ENCODE peak calls at places on chromosomes 6 and 20, in seven cellular contexts. V is hepatocyte, S is body of pancreas, U is lower lobe of right lung, Y is cardiac muscle cell, A is tibial artery, Z is stomach. Q is an unnamed sample. For H3K4me1, the result is how much of the 10 kb centered on the place peaks cover.

GRCh38 chr6:81761197-81761596 is 8.7 kb upstream of the TENT5A start:
- DNase-seq in Y (no peak), U (no peak), A (no peak), S (no peak), Z (no peak), V (no peak), Q (no peak)

GRCh38 chr6:1738682-1739081 is 129.0 kb downstream of the FOXC1 start:
- DNase-seq in S (no peak), A (no peak), U (no peak), Y (peak), V (no peak), Z (no peak), Q (no peak)

GRCh38 chr6:44627879-44628271 is 240.4 kb downstream of the CDC5L start:
- DNase-seq in S (no peak), V (no peak), Y (no peak), Z (no peak), U (no peak), A (no peak), Q (no peak)

GRCh38 chr20:23391707-23392310 is 29.5 kb downstream of the NAPB start:
- DNase-seq in A (no peak), V (no peak), S (no peak), Y (no peak), U (no peak), Z (no peak), Q (no peak)

GRCh38 chr20:18174906-18175683 is 37.4 kb downstream of the KAT14 start:
- DNase-seq in Y (no peak), Z (no peak), U (no peak), V (no peak), S (no peak), A (no peak), Q (no peak)

GRCh38 chr6:41372526-41373366 is 37.3 kb downstream of the NCR2 start:
- DNase-seq in A (no peak), S (no peak), Z (peak), V (no peak), U (no peak), Y (no peak), Q (no peak)

GRCh38 chr6:39829331-39829730 is 37.2 kb downstream of the DAAM2 start:
- DNase-seq in Z (no peak), A (no peak), U (no peak), S (no peak), Y (peak), V (no peak), Q (no peak)

GRCh38 chr6:90386796-90387390 is 90.2 kb upstream of the BACH2 start:
- DNase-seq in S (no peak), Y (no peak), Z (no peak), V (no peak), U (no peak), A (no peak), Q (no peak)

GRCh38 chr6:21947751-21948386 is 349.0 kb downstream of the PRL start:
- DNase-seq in Z (no peak), S (no peak), V (no peak), Y (no peak), U (no peak), A (no peak), Q (no peak)

GRCh38 chr20:43993552-43993951 is 78.9 kb downstream of the TOX2 start:
- DNase-seq in Z (no peak), S (no peak), V (no peak), Y (no peak), U (no peak), A (no peak), Q (no peak)

GRCh38 chr6:109491207-109491938 is 8.4 kb upstream of the ZBTB24 start:
- DNase-seq in A (no peak), V (peak), Y (peak), S (no peak), Z (no peak), U (no peak), Q (no peak)

GRCh38 chr6:84867521-84867920 is 103.1 kb upstream of the TBX18 start:
- DNase-seq in Y (peak), V (no peak), U (no peak), S (no peak), Z (no peak), A (no peak), Q (no peak)

GRCh38 chr6:166194885-166195860 is 27.5 kb upstream of the TBXT start:
- DNase-seq in S (no peak), V (peak), A (no peak), Z (no peak), U (no peak), Y (no peak), Q (no peak)

GRCh38 chr6:20200761-20201160 is 11.5 kb downstream of the MBOAT1 start:
- DNase-seq in V (no peak), S (peak), Y (no peak), Z (peak), U (no peak), A (no peak), Q (no peak)

GRCh38 chr6:7591770-7592169 is 1.8 kb downstream of the SNRNP48 start:
- DNase-seq in A (no peak), Z (no peak), U (no peak), Y (no peak), V (no peak), S (no peak), Q (no peak)

GRCh38 chr6:21831531-21832291 is 238.2 kb downstream of the SOX4 start:
- DNase-seq in Y (peak), S (no peak), V (no peak), A (no peak), U (no peak), Z (no peak), Q (no peak)

GRCh38 chr6:148700713-148701392 is 46.0 kb upstream of the UST start:
- DNase-seq in U (no peak), V (peak), A (no peak), Y (peak), Z (no peak), S (no peak), Q (no peak)

GRCh38 chr6:125789576-125790402 is 971 bp upstream of the NCOA7 start:
- DNase-seq in Z (peak), S (peak), V (peak), Y (peak), A (peak), U (peak), Q (peak)

GRCh38 chr6:57421503-57421902 is 104.1 kb downstream of the PRIM2 start:
- DNase-seq in Z (no peak), A (no peak), S (no peak), Y (no peak), U (no peak), V (no peak), Q (no peak)

GRCh38 chr20:25302596-25302995 is 54.7 kb downstream of the PYGB start:
- DNase-seq in Y (no peak), U (no peak), Z (no peak), A (no peak), V (no peak), S (no peak), Q (no peak)

GRCh38 chr20:48523191-48523757 is 304.5 kb downstream of the PREX1 start:
- DNase-seq in U (no peak), Z (no peak), Y (peak), A (no peak), V (peak), S (peak), Q (no peak)

GRCh38 chr6:150025201-150025917 is at the start of gene RAET1L:
- DNase-seq in Z (peak), V (peak), S (no peak), Y (peak), A (no peak), U (no peak), Q (no peak)

GRCh38 chr6:115972679-115973078 is 88.0 kb downstream of the FRK start:
- DNase-seq in V (no peak), S (no peak), A (no peak), Z (no peak), Y (peak), U (no peak), Q (no peak)

GRCh38 chr6:111553580-111553979 is 52.1 kb downstream of the TRAF3IP2 start:
- DNase-seq in Y (no peak), V (no peak), S (no peak), U (no peak), A (no peak), Z (no peak), Q (no peak)

GRCh38 chr6:111551521-111552231 is 54.0 kb downstream of the TRAF3IP2 start:
- DNase-seq in A (no peak), Y (no peak), V (peak), Z (peak), S (peak), U (peak), Q (peak)

GRCh38 chr6:111550953-111551352 is 54.7 kb downstream of the TRAF3IP2 start:
- DNase-seq in Y (no peak), U (no peak), V (no peak), Z (no peak), A (no peak), S (no peak), Q (no peak)

GRCh38 chr6:111552999-111553398 is 52.7 kb downstream of the TRAF3IP2 start:
- DNase-seq in V (no peak), S (no peak), A (no peak), Z (peak), Y (no peak), U (no peak), Q (no peak)

DNA sequence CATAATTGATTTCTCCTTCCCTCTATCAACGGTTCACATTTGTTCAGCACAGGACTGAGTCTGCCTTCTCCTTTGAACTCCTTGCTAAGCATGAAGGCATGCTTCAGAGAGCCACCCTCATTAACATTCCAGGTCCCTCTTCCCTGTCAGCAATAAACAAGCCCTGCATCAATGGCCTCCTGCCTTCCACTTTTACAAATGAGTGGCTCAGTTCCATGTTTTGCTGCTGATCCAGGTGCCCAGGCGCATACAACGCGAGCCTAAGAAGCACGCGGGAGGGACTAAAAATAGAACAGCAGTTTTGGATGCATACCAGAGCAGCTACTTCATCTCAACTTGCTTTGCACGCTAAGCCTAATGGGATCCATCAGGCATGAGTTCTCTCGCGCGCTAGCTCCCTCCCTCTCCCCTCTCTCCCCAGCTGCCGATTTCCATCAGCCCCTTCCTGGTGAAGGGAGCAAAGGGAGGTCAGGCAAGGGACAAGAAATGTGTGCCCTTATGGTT is 53.4 kb downstream of the TRAF3IP2 start:
- DNase-seq in A (peak), S (peak), Z (peak), U (no peak), V (peak), Y (peak), Q (peak)
- H3K4me1 ChIP-seq in A (under half), S (half or more), Z (half or more), U (under half), V (under half), Y (under half), Q (under half)

GRCh38 chr6:38142178-38142902 is 322.8 kb downstream of the ZFAND3 start:
- DNase-seq in A (no peak), V (no peak), Z (no peak), Y (no peak), S (no peak), U (no peak), Q (no peak)

GRCh38 chr6:38146021-38146657 is 326.6 kb downstream of the ZFAND3 start:
- DNase-seq in V (no peak), A (no peak), Z (no peak), U (no peak), Y (no peak), S (no peak), Q (no peak)

GRCh38 chr6:38146658-38147027 is 327.1 kb downstream of the ZFAND3 start:
- DNase-seq in U (no peak), Y (no peak), A (no peak), Z (no peak), S (no peak), V (no peak), Q (no peak)

GRCh38 chr6:38143191-38144154 is 323.9 kb downstream of the ZFAND3 start:
- DNase-seq in S (no peak), U (no peak), V (no peak), Z (no peak), A (no peak), Y (no peak), Q (no peak)

GRCh38 chr6:38144365-38144764 is 324.8 kb downstream of the ZFAND3 start:
- DNase-seq in Z (no peak), U (no peak), A (no peak), V (no peak), S (no peak), Y (no peak), Q (no peak)
- TF ChIP-seq CTCF in Z (no peak), U (no peak), A (no peak), V (no peak), S (no peak), Y (no peak), Q (no peak)

GRCh38 chr6:33692760-33693158 is 18.7 kb downstream of the UQCC2 start:
- DNase-seq in Y (peak), U (peak), A (no peak), V (no peak), S (no peak), Z (peak), Q (no peak)
- H3K4me1 ChIP-seq in Y (half or more), U (half or more), A (under half), V (under half), S (under half), Z (under half), Q (half or more)

GRCh38 chr6:32168350-32168749 is 4.0 kb downstream of the EGFL8 start:
- DNase-seq in Z (no peak), S (no peak), U (no peak), A (no peak), V (no peak), Y (no peak), Q (no peak)
- TF ChIP-seq CTCF in Z (no peak), S (no peak), U (no peak), A (no peak), V (no peak), Y (no peak), Q (no peak)

GRCh38 chr6:63808576-63808975 is 173.0 kb downstream of the PHF3 start:
- DNase-seq in S (no peak), A (no peak), Y (no peak), U (no peak), V (no peak), Z (no peak), Q (no peak)

GRCh38 chr6:63805808-63806572 is 170.4 kb downstream of the PHF3 start:
- DNase-seq in Y (peak), S (no peak), U (no peak), Z (no peak), A (no peak), V (peak), Q (no peak)

GRCh38 chr6:63805345-63805744 is 169.7 kb downstream of the PHF3 start:
- DNase-seq in S (no peak), Z (no peak), Y (no peak), U (no peak), V (no peak), A (no peak), Q (no peak)

GRCh38 chr6:63806573-63806913 is 170.9 kb downstream of the PHF3 start:
- DNase-seq in Z (no peak), Y (no peak), V (no peak), A (no peak), S (no peak), U (no peak), Q (no peak)

GRCh38 chr6:63807056-63807455 is 171.5 kb downstream of the PHF3 start:
- DNase-seq in S (no peak), Y (no peak), U (no peak), Z (no peak), A (no peak), V (no peak), Q (no peak)
- H3K4me1 ChIP-seq in S (under half), Y (under half), U (under half), Z (under half), A (under half), V (under half), Q (under half)

GRCh38 chr6:35025241-35026188 is 115.6 kb downstream of the TCP11 start:
- DNase-seq in V (no peak), Z (no peak), U (no peak), S (no peak), Y (no peak), A (no peak), Q (no peak)
- TF ChIP-seq CTCF in V (no peak), Z (no peak), U (no peak), S (no peak), Y (peak), A (no peak), Q (no peak)

DNA sequence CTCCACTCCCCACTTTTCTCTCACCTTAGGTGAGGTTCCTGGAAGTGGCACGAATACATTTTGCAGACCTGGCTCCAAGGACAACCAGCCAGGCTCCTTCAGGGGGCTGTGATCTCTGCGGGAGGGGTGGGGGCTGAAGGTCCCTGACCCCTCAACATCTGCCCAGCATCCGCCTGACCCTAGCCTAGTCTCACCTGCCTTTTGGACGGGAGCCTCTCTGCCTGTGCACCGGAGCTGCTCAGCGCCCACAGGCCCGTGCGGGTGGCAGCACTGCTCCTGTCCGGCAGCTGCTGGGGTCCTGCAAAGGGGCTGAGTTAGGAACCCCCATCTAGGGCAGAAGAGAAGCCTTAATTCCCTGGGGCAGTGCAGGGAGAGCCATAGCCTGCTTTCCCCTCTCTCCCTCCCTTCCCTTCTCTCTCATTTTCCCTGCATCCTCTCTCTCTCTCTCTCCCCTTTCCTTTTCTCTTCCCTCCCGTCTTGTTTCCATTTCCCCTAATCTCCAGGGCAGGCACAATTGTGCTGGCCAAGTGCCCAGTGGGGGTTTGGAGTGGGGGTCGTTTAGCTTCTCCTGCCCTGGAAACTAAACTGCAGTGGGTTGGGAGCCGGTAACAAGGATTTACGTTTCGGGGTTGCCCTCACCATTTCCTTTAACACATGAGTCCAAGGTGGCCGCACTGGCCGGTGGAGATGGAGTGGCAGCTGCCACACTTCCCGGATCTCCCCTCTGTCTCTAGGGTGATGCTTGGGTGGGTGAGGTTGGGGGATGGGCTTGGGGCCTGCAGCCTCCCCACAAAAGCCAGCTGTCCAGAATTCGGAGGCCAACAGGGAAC is 54.1 kb downstream of the CTCFL start:
- DNase-seq in S (no peak), U (no peak), A (peak), Y (no peak), Z (no peak), V (no peak), Q (no peak)
- H3K4me1 ChIP-seq in S (under half), U (under half), A (under half), Y (half or more), Z (under half), V (under half), Q (under half)

GRCh38 chr20:35700625-35701148 is 1.5 kb downstream of the ROMO1 start:
- DNase-seq in Y (no peak), A (no peak), Z (peak), U (no peak), V (no peak), S (no peak), Q (no peak)
- TF ChIP-seq CTCF in Y (no peak), A (no peak), Z (no peak), U (no peak), V (no peak), S (no peak), Q (no peak)

Q was measured in left lung.